ENCODE peak calls at places on chromosomes 6 and 20, in five cellular contexts. L is AG04450, I is pancreas, D is right atrium auricular region, A is stomach. S is an unnamed sample.

GRCh38 chr6:118843685-118844390 is 50.1 kb upstream of the ASF1A start:
- DNase-seq in I (no peak), A (no peak), D (no peak), L (no peak), S (no peak)

GRCh38 chr6:110097443-110097842 is 82.0 kb downstream of the WASF1 start:
- DNase-seq in A (no peak), L (no peak), D (no peak), I (no peak), S (no peak)

GRCh38 chr6:129842881-129843409 is 18.2 kb downstream of the TMEM244 start:
- DNase-seq in A (no peak), L (no peak), D (no peak), I (no peak), S (no peak)

GRCh38 chr6:97064578-97064977 is 140.1 kb downstream of the KLHL32 start:
- DNase-seq in D (no peak), L (no peak), A (no peak), I (no peak), S (no peak)

GRCh38 chr6:4820704-4821276 is 44.6 kb downstream of the CDYL start:
- DNase-seq in D (no peak), A (no peak), I (no peak), L (no peak), S (no peak)

GRCh38 chr6:169034523-169035167 is 219.0 kb downstream of the THBS2 start:
- DNase-seq in D (no peak), I (no peak), L (no peak), A (no peak), S (no peak)

GRCh38 chr20:31803552-31804291 is 15.4 kb upstream of the MYLK2 start:
- DNase-seq in I (no peak), A (no peak), D (no peak), L (no peak), S (no peak)

GRCh38 chr20:11112837-11113236 is 439.0 kb upstream of the JAG1 start:
- DNase-seq in A (no peak), D (no peak), L (no peak), I (no peak), S (no peak)

GRCh38 chr6:151005126-151005525 is 139.6 kb downstream of the MTHFD1L start:
- DNase-seq in A (no peak), I (no peak), L (no peak), D (no peak), S (no peak)

GRCh38 chr6:82072771-82073170 is 174.8 kb downstream of the IBTK start:
- DNase-seq in D (no peak), I (no peak), A (no peak), L (peak; percentile 24), S (no peak)

GRCh38 chr20:48841861-48842529 is 14.2 kb upstream of the PREX1 start:
- DNase-seq in I (no peak), A (no peak), D (no peak), L (peak; percentile 24), S (no peak)

GRCh38 chr20:48839083-48839482 is 11.3 kb upstream of the PREX1 start:
- DNase-seq in I (no peak), D (no peak), A (no peak), L (no peak), S (no peak)

GRCh38 chr20:48839518-48839917 is 11.7 kb upstream of the PREX1 start:
- DNase-seq in I (no peak), A (no peak), D (no peak), L (no peak), S (no peak)

GRCh38 chr20:48843125-48843806 is 15.5 kb upstream of the PREX1 start:
- DNase-seq in L (no peak), A (no peak), D (no peak), I (no peak), S (no peak)

DNA sequence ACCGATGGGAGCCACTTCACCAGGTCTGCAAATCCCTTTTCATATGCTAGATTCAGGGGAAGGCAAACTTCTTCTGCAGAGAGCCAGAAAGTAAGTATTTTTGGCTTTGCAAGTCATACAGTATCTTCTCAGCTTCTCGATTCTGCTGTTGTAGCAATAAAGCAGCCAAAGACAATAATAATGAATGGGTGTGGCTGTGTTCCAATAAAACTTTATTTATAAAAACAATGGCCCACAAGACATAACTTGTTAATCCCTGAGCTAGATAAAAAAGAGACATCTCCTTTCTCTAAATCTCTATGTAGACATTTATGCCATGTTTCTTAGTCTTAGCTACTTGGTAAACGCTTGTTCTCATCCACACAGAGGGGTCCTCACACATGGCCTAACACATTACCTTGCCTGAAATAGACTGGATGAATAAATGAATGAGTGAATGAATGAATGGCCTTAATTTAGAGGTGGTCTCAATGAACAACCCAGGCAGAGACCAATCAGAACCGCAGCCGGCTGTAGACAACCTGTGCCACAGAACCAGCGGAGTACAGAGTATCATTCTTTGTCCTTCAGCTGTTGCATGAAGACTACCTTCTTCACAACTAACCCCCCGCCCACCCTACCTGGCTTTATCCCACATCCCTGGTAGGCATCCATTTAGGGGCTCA is 13.5 kb upstream of the PREX1 start:
- DNase-seq in A (no peak), D (no peak), L (no peak), I (no peak), S (no peak)
- H3K27ac ChIP-seq in A (no peak overlapping the region), D (no peak overlapping the region), L (peak overlapping the region; percentile 42), I (no peak overlapping the region), S (no peak overlapping the region)

GRCh38 chr6:1336246-1336843 is 24.4 kb downstream of the FOXQ1 start:
- DNase-seq in L (no peak), D (no peak), A (peak; percentile 76), I (no peak), S (peak; percentile 67)
- TF ChIP-seq CTCF in L (peak; percentile 14), D (no peak), A (peak; percentile 26), I (peak; percentile 41), S (peak; percentile 10)

GRCh38 chr6:91288741-91289140 is 701.9 kb upstream of the MAP3K7 start:
- DNase-seq in A (no peak), D (no peak), L (no peak), I (no peak), S (no peak)

DNA sequence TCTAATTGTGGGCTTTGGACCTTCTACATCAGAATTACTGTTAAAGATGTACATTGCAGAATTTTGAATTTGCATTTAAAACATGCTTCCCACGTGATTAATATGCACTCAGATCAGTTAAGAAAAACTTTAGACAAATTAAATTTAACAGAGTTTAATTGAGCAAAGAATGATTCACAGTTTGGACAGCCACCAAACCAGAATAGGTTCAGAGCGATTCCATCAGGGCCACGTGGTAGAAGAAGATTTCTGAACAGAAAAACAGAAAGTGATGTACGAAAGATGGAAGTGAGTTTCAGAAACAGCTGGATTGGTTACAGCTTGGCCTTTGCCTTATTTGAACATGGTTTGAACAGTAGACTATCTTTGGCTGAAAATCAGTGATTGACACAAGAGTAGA is 704.2 kb upstream of the MAP3K7 start:
- DNase-seq in L (no peak), I (no peak), A (no peak), D (no peak), S (no peak)
- H3K27ac ChIP-seq in L (no peak overlapping the region), I (no peak overlapping the region), A (no peak overlapping the region), D (no peak overlapping the region), S (no peak overlapping the region)

GRCh38 chr20:38941726-38942389 is 15.6 kb downstream of the FAM83D start:
- DNase-seq in A (no peak), L (no peak), I (no peak), D (no peak), S (no peak)
- TF ChIP-seq CTCF in A (no peak), L (no peak), I (no peak), D (no peak), S (no peak)

GRCh38 chr6:3765415-3765814 is 13.9 kb upstream of the PXDC1 start:
- DNase-seq in A (no peak), I (no peak), D (no peak), L (no peak), S (no peak)

GRCh38 chr6:3764516-3765333 is 13.2 kb upstream of the PXDC1 start:
- DNase-seq in I (no peak), A (no peak), D (no peak), L (no peak), S (no peak)

GRCh38 chr6:3768502-3768901 is 17.0 kb upstream of the PXDC1 start:
- DNase-seq in L (no peak), A (no peak), D (no peak), I (no peak), S (no peak)

GRCh38 chr6:3762852-3763251 is 11.3 kb upstream of the PXDC1 start:
- DNase-seq in L (no peak), D (no peak), I (no peak), A (no peak), S (no peak)

DNA sequence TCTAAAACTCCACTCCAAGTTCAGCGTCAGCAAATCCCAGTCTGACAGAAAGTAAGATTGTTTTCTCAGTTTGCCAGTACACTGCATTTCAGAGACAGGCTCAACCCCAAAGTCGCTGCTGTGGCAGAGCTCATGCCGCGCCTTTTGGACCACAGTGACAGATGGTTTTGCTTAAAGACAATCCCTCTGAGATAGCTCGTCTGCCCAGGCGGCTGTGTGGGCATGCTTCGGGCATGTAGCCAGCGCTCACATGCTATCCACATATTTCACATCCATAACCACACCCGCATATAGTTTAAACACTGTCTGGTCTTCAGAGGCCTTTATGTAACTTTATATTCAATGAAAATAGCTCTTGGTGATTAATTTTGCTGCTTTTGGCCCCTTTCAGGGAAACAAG is 14.7 kb upstream of the PXDC1 start:
- DNase-seq in L (no peak), A (no peak), D (no peak), I (no peak), S (no peak)
- H3K27ac ChIP-seq in L (no peak overlapping the region), A (no peak overlapping the region), D (no peak overlapping the region), I (no peak overlapping the region), S (no peak overlapping the region)

DNA sequence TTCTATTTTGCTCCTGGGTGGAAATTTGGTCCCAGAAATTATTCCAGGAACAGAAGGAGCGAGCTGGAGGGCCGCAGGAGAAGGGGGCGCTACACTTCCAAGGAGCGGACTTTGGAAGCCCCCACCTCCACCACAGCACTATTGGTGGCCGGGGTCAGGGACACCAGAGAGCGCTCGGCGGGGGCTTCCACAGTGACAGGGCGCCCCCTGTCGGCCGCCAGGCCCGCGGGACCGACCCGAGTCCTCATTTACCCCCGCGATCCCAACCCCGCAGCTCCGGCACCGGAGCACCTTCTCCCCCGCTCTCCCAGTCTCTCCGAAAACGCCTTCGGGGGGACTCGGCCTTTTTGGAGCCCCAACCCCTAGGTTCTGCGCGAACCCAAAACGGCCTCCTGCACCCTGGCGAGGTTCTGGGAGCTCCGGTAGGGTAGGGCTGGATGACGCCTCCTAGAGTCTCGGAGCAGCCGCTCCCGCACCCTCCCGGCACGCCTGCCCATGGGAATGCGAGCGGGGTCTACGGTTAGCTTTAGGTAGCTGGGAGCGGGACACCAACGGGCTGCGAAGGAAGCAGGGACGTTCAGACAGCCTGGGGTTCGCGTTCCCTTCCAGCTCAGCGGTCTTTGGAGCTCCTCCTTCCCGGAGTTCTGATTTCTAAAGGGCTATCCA is 2.4 kb upstream of the FOXA2 start:
- DNase-seq in I (peak; percentile 92), L (no peak), D (no peak), A (peak; percentile 79), S (peak; percentile 61)
- TF ChIP-seq CTCF in I (peak; percentile 88), L (peak; percentile 27), D (peak; percentile 64), A (peak; percentile 78), S (no peak)